ENCODE peak calls at places on chromosomes 7 and 10, in six cellular contexts. A, J, C, X, D and E are unnamed samples.

GRCh38 chr7:41816111-41816510 is 113.2 kb upstream of the INHBA start:
- DNase-seq in A (no peak), D (no peak), X (no peak), C (no peak), J (no peak), E (no peak)

GRCh38 chr10:8056378-8056777 is 1.9 kb downstream of the GATA3 start:
- DNase-seq in D (no peak), X (no peak), J (no peak), C (no peak), A (no peak), E (no peak)

GRCh38 chr10:110208614-110209398 is 1.4 kb downstream of the MXI1 start:
- DNase-seq in D (peak; percentile 64), A (no peak), J (no peak), C (no peak), X (peak; percentile 28), E (no peak)

GRCh38 chr10:49700997-49701396 is 21.5 kb downstream of the C10orf53 start:
- DNase-seq in D (no peak), C (no peak), J (no peak), X (no peak), A (no peak), E (no peak)

GRCh38 chr7:98531717-98532116 is 85.4 kb upstream of the NPTX2 start:
- DNase-seq in C (no peak), D (no peak), J (no peak), A (no peak), X (no peak), E (no peak)

GRCh38 chr7:156475666-156476065 is 164.9 kb upstream of the RNF32 start:
- DNase-seq in C (peak; percentile 30), X (no peak), A (peak; percentile 6), D (peak; percentile 94), J (peak; percentile 31), E (no peak)

GRCh38 chr7:117916309-117916708 is 43.1 kb upstream of the CTTNBP2 start:
- DNase-seq in X (no peak), A (no peak), J (no peak), D (no peak), C (no peak), E (no peak)

GRCh38 chr10:98150544-98150943 is 16.1 kb downstream of the R3HCC1L start:
- DNase-seq in D (no peak), J (no peak), X (no peak), C (peak; percentile 44), A (no peak), E (no peak)

GRCh38 chr10:77230194-77230593 is 407.4 kb downstream of the KCNMA1 start:
- DNase-seq in X (no peak), C (peak; percentile 18), A (no peak), D (no peak), J (no peak), E (no peak)

GRCh38 chr7:144884913-144885312 is 49.1 kb upstream of the TPK1 start:
- DNase-seq in X (peak; percentile 4), J (no peak), C (no peak), A (no peak), D (no peak), E (no peak)